ENCODE peak calls at places on chromosome 21, in six cellular contexts. One of them, this sample, is unnamed.

GRCh38 chr21:31305888-31306287 is 38.2 kb downstream of the TIAM1 start:
- DNase-seq in K562: no peak
- DNase-seq in GM12891: no peak
- DNase-seq in H1: no peak
- DNase-seq in HepG2: no peak
- DNase-seq in GM12878: no peak
- DNase-seq in this sample: no peak

GRCh38 chr21:29710498-29710897 is 229.3 kb downstream of the GRIK1 start:
- DNase-seq in K562: no peak
- DNase-seq in GM12891: no peak
- DNase-seq in H1: no peak
- DNase-seq in HepG2: no peak
- DNase-seq in GM12878: no peak
- DNase-seq in this sample: no peak

GRCh38 chr21:32181415-32181814 is 97.4 kb downstream of the MIS18A start:
- DNase-seq in K562: no peak
- DNase-seq in GM12891: no peak
- DNase-seq in H1: no peak
- DNase-seq in HepG2: no peak
- DNase-seq in GM12878: no peak
- DNase-seq in this sample: no peak

GRCh38 chr21:24850121-24850520 is 757.2 kb downstream of the MRPL39 start:
- DNase-seq in K562: no peak
- DNase-seq in GM12891: no peak
- DNase-seq in H1: no peak
- DNase-seq in HepG2: no peak
- DNase-seq in GM12878: no peak
- DNase-seq in this sample: no peak

GRCh38 chr21:15298306-15298705 is 233.5 kb upstream of the NRIP1 start:
- DNase-seq in K562: no peak
- DNase-seq in GM12891: no peak
- DNase-seq in H1: no peak
- DNase-seq in HepG2: no peak
- DNase-seq in GM12878: no peak
- DNase-seq in this sample: no peak

GRCh38 chr21:22544747-22545146 is 1546.5 kb downstream of the NCAM2 start:
- DNase-seq in K562: no peak
- DNase-seq in GM12891: no peak
- DNase-seq in H1: no peak
- DNase-seq in HepG2: no peak
- DNase-seq in GM12878: no peak
- DNase-seq in this sample: no peak

GRCh38 chr21:15005391-15005790 is 59.4 kb downstream of the NRIP1 start:
- DNase-seq in K562: no peak
- DNase-seq in GM12891: no peak
- DNase-seq in H1: peak; percentile 55
- DNase-seq in HepG2: no peak
- DNase-seq in GM12878: no peak
- DNase-seq in this sample: no peak

GRCh38 chr21:31142600-31142999 is 104.3 kb upstream of the KRTAP19-8 start:
- DNase-seq in K562: no peak
- DNase-seq in GM12891: no peak
- DNase-seq in H1: no peak
- DNase-seq in HepG2: no peak
- DNase-seq in GM12878: no peak
- DNase-seq in this sample: no peak

GRCh38 chr21:42145569-42146250 is 73.2 kb upstream of the ABCG1 start:
- DNase-seq in K562: peak; percentile 86
- DNase-seq in GM12891: peak; percentile 85
- DNase-seq in H1: peak; percentile 74
- DNase-seq in HepG2: peak; percentile 33
- DNase-seq in GM12878: peak; percentile 17
- DNase-seq in this sample: peak; percentile 81

GRCh38 chr21:41370840-41371697 is 9.2 kb downstream of the MX2 start:
- DNase-seq in K562: no peak
- DNase-seq in GM12891: no peak
- DNase-seq in H1: no peak
- DNase-seq in HepG2: no peak
- DNase-seq in GM12878: no peak
- DNase-seq in this sample: no peak

GRCh38 chr21:44869860-44870747 is 3.4 kb downstream of the PTTG1IP start:
- DNase-seq in K562: no peak
- DNase-seq in GM12891: no peak
- DNase-seq in H1: no peak
- DNase-seq in HepG2: peak; percentile 96
- DNase-seq in GM12878: no peak
- DNase-seq in this sample: no peak
- TF ChIP-seq POLR2A in K562: no peak
- TF ChIP-seq POLR2A in GM12891: no peak
- TF ChIP-seq POLR2A in H1: no peak
- TF ChIP-seq POLR2A in HepG2: peak; percentile 36
- TF ChIP-seq POLR2A in GM12878: no peak
- TF ChIP-seq POLR2A in this sample: no peak

GRCh38 chr21:36350282-36350910 is 30.4 kb downstream of the MORC3 start:
- DNase-seq in K562: no peak
- DNase-seq in GM12891: no peak
- DNase-seq in H1: no peak
- DNase-seq in HepG2: no peak
- DNase-seq in GM12878: no peak
- DNase-seq in this sample: no peak

GRCh38 chr21:36347278-36347961 is 27.4 kb downstream of the MORC3 start:
- DNase-seq in K562: no peak
- DNase-seq in GM12891: no peak
- DNase-seq in H1: no peak
- DNase-seq in HepG2: no peak
- DNase-seq in GM12878: no peak
- DNase-seq in this sample: no peak

GRCh38 chr21:36349315-36349714 is 29.3 kb downstream of the MORC3 start:
- DNase-seq in K562: no peak
- DNase-seq in GM12891: no peak
- DNase-seq in H1: no peak
- DNase-seq in HepG2: no peak
- DNase-seq in GM12878: no peak
- DNase-seq in this sample: no peak

GRCh38 chr21:36344931-36345330 is 24.9 kb downstream of the MORC3 start:
- DNase-seq in K562: no peak
- DNase-seq in GM12891: no peak
- DNase-seq in H1: no peak
- DNase-seq in HepG2: no peak
- DNase-seq in GM12878: no peak
- DNase-seq in this sample: no peak

DNA sequence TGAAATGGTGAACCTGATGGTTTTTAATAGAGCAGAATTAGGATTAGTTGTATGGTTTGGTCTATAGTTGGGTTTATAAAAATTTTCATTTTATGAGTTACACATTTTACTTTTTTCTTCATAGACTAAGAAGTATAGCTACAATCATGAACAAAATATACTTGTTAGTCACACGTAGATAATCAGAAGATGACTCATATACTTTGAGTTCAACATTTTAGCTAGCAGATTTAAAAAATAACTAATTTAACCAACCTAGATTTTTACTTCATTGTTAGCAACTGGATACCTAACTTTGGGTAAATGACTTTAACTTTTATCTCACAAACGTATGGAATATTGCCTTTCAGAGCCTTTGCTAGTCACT is 27.9 kb downstream of the MORC3 start:
- DNase-seq in K562: no peak
- DNase-seq in GM12891: no peak
- DNase-seq in H1: no peak
- DNase-seq in HepG2: no peak
- DNase-seq in GM12878: no peak
- DNase-seq in this sample: no peak
- TF ChIP-seq TAF1 in K562: no peak
- TF ChIP-seq TAF1 in GM12891: no peak
- TF ChIP-seq TAF1 in H1: no peak
- TF ChIP-seq TAF1 in HepG2: no peak
- TF ChIP-seq TAF1 in GM12878: no peak
- TF ChIP-seq TAF1 in this sample: no peak

GRCh38 chr21:37139154-37139553 is 66.1 kb downstream of the TTC3 start:
- DNase-seq in K562: no peak
- DNase-seq in GM12891: no peak
- DNase-seq in H1: no peak
- DNase-seq in HepG2: no peak
- DNase-seq in GM12878: no peak
- DNase-seq in this sample: no peak

GRCh38 chr21:37139902-37140301 is 66.8 kb downstream of the TTC3 start:
- DNase-seq in K562: no peak
- DNase-seq in GM12891: no peak
- DNase-seq in H1: no peak
- DNase-seq in HepG2: no peak
- DNase-seq in GM12878: no peak
- DNase-seq in this sample: no peak

GRCh38 chr21:37130971-37131370 is 57.9 kb downstream of the TTC3 start:
- DNase-seq in K562: no peak
- DNase-seq in GM12891: no peak
- DNase-seq in H1: no peak
- DNase-seq in HepG2: no peak
- DNase-seq in GM12878: no peak
- DNase-seq in this sample: no peak

GRCh38 chr21:37136261-37136660 is 63.2 kb downstream of the TTC3 start:
- DNase-seq in K562: no peak
- DNase-seq in GM12891: no peak
- DNase-seq in H1: no peak
- DNase-seq in HepG2: no peak
- DNase-seq in GM12878: no peak
- DNase-seq in this sample: no peak
- TF ChIP-seq POLR2A in K562: no peak
- TF ChIP-seq POLR2A in GM12891: no peak
- TF ChIP-seq POLR2A in H1: no peak
- TF ChIP-seq POLR2A in HepG2: no peak
- TF ChIP-seq POLR2A in GM12878: no peak
- TF ChIP-seq POLR2A in this sample: no peak

DNA sequence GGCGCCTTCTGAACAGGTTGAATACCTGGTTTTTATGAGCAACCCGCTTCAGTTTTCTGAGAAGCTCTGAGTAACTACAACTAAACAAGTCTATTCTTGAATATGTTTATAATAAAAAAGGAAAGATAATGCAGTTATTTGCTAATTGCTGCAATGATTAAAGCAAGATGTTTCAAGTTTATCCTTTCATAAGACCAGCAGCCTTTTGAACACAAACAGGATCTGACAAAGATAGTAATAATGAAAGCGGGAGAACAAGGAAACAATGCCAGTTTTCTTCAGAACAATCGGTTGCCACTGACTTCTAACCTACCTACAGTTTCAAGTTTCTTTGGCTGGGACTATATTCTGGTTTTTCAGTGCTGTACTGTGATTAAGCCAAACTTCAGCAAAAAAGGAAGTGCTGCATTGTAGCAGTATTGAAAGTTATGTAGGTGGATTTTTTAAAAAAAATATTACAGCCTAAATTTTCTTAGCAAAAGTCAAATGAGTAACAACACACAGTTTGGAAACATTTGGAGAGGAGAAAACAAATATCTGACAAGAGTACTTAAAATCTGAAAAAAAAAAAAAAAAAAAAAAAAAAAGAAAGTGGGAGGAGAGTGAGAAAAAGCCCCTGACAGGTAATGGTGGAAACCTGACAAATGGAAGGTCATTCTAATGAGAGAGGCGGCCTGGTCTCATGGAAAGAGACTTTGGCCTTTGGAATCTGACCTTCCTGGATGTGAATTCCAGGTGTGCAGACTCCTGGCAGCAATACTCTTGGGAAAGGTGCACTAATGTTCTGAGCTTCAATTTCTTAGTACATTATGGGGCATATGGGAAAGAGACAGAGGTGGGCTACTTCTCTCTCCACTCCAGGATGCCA is 11.4 kb downstream of the KCNJ15 start:
- DNase-seq in K562: no peak
- DNase-seq in GM12891: no peak
- DNase-seq in H1: no peak
- DNase-seq in HepG2: no peak
- DNase-seq in GM12878: peak; percentile 68
- DNase-seq in this sample: no peak
- TF ChIP-seq TAF1 in K562: no peak
- TF ChIP-seq TAF1 in GM12891: no peak
- TF ChIP-seq TAF1 in H1: no peak
- TF ChIP-seq TAF1 in HepG2: no peak
- TF ChIP-seq TAF1 in GM12878: no peak
- TF ChIP-seq TAF1 in this sample: no peak

This sample was measured in GM12892.